ENCODE peak calls at places on chromosomes 2 and 18, in nine cellular contexts. D, J, U, L, M, Q, T, E and B are unnamed samples.
A peak's percentile ranks its signal among the peaks of the same experiment; 100 is the strongest.

GRCh38 chr18:56286775-56287174 is 351.6 kb downstream of the TXNL1 start:
- DNase-seq in M (no peak), U (peak; percentile 73), E (no peak), Q (no peak), L (no peak), T (no peak), D (no peak), J (peak; percentile 50), B (no peak)

GRCh38 chr2:181774601-181775179 is 94.4 kb upstream of the NEUROD1 start:
- DNase-seq in D (no peak), M (peak; percentile 15), E (peak; percentile 53), L (no peak), U (peak; percentile 57), T (no peak), Q (peak; percentile 15), J (no peak), B (no peak)

GRCh38 chr18:24656571-24656971 is 196.1 kb downstream of the HRH4 start:
- DNase-seq in M (no peak), Q (no peak), T (no peak), L (no peak), U (no peak), E (no peak), J (peak; percentile 2), D (no peak), B (peak; percentile 53)

GRCh38 chr2:195382186-195382585 is 274.8 kb upstream of the SLC39A10 start:
- DNase-seq in J (no peak), L (no peak), U (no peak), E (no peak), T (no peak), D (peak; percentile 26), Q (no peak), M (no peak), B (no peak)

GRCh38 chr2:227783404-227784138 is 30.1 kb upstream of the CCL20 start:
- DNase-seq in T (no peak), E (peak; percentile 80), Q (peak; percentile 87), D (no peak), J (no peak), L (no peak), U (no peak), M (peak; percentile 55), B (no peak)

GRCh38 chr2:55163895-55164509 is 68.1 kb downstream of the CLHC1 start:
- DNase-seq in E (no peak), D (no peak), L (no peak), T (no peak), J (no peak), M (no peak), U (no peak), Q (no peak), B (no peak)

GRCh38 chr2:207539470-207539869 is 9.7 kb downstream of the CREB1 start:
- DNase-seq in M (no peak), L (no peak), J (no peak), Q (no peak), U (no peak), E (no peak), T (no peak), D (no peak), B (no peak)

GRCh38 chr2:131016826-131017596 is 76.2 kb downstream of the FAM168B start:
- DNase-seq in J (peak; percentile 58), E (no peak), T (no peak), U (peak; percentile 47), L (no peak), M (no peak), Q (no peak), D (no peak), B (no peak)

GRCh38 chr2:188645982-188646381 is 328.2 kb upstream of the COL3A1 start:
- DNase-seq in J (peak; percentile 68), E (no peak), M (no peak), U (peak; percentile 69), Q (no peak), T (no peak), L (no peak), D (no peak), B (no peak)

GRCh38 chr2:17800693-17801458 is 15.4 kb upstream of the MSGN1 start:
- DNase-seq in Q (no peak), E (no peak), L (no peak), T (no peak), U (peak; percentile 25), J (no peak), M (no peak), D (no peak), B (no peak)

GRCh38 chr18:13242797-13243196 is 24.2 kb downstream of the LDLRAD4 start:
- DNase-seq in E (no peak), D (no peak), M (no peak), T (no peak), U (no peak), J (no peak), L (no peak), Q (no peak), B (no peak)

GRCh38 chr2:78992807-78993517 is 32.5 kb upstream of the REG3G start:
- DNase-seq in T (no peak), M (no peak), E (peak; percentile 36), D (no peak), U (no peak), J (no peak), L (no peak), Q (no peak), B (peak; percentile 25)

GRCh38 chr2:225400060-225400511 is 576 bp downstream of the NYAP2 start:
- DNase-seq in E (peak; percentile 12), Q (peak; percentile 6), L (no peak), M (no peak), U (peak; percentile 68), D (no peak), J (peak; percentile 38), T (peak; percentile 69), B (peak; percentile 41)

GRCh38 chr2:71643674-71644357 is 190.5 kb downstream of the DYSF start:
- DNase-seq in Q (no peak), U (no peak), E (no peak), T (no peak), M (no peak), J (no peak), D (no peak), L (no peak), B (no peak)

DNA sequence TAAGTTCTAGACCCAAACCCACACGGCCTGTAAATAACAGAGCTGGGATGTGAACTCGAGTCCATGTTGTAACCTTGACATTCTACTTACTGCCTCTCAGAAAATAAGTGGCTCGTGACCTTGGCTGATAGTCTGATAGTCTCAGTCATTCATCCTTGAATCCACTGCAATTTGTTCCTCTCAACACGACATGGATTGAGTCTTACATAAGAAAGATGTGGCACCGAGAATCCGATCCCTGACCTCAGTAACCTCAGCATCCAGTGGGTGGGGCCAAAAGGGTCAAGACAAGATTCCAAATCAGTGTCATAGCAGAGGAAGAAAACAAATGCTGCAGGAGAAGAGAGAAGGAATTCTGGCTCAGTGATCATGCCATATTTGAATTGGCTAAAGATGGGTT is 97.6 kb downstream of the MAPRE2 start:
- DNase-seq in E (no peak), M (no peak), J (no peak), L (no peak), Q (no peak), U (no peak), T (no peak), D (no peak), B (no peak)
- TF ChIP-seq CTCF in E (no peak), M (no peak), J (no peak), L (no peak), Q (no peak), U (no peak), T (no peak), D (no peak), B (no peak)

DNA sequence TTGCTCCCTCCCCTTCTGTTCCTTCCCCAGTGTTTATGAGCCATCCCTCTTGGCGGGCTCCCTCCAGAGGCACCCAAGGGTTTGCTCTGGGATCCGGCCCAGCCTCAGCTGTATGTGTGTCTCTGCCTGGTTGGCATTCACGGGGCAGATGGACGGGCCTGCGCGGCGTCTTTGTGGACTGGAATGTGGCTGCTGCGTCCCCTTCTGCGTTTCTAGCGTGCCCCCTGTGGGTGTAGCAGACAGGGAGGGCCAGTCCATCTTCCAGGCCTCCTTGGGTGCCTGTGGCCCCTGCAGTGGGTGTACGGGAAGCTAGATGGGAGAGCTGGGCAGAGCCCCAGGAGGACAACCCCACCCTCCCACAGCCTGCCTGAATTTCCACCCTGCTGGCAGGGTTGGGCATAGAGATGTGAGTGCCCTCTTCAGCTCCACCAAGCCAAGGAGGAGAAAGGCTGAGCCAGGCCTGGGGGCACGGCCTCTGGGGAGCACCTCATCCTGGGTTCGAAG is 15.7 kb downstream of the GPC1 start:
- DNase-seq in J (no peak), D (no peak), Q (no peak), U (no peak), E (no peak), L (no peak), T (no peak), M (no peak), B (no peak)
- TF ChIP-seq CTCF in J (no peak), D (no peak), Q (no peak), U (no peak), E (no peak), L (no peak), T (no peak), M (no peak), B (peak; percentile 28)

DNA sequence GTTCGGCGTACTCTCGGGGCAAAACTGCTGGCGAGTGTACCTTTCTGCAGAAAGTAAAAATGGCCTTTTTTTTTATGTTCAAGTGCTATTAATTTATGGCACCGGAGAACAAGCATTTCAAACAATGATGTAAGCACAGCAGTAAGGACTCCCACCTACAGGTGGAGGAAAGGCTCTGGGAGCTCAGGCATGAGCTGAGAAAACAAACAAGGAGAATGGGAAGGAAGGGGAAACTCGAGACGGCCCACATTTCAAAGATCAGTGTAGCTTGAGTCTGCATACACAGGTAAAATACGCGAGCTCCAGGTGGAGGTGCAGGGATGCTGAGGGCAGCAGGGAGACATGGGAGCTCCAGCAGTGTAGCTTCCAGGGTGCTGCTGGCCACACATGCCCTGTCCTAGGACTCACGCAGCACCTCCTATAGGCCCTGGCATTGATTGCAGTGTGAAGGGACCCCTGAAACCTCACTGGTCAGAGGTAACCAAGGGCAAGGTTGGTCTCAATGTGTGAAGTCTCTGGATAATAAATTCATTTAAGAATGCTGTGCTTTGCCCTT is 362.8 kb upstream of the HS6ST1 start:
- DNase-seq in J (no peak), U (no peak), E (no peak), M (no peak), L (no peak), D (no peak), T (no peak), Q (no peak), B (no peak)
- TF ChIP-seq CTCF in J (no peak), U (no peak), E (no peak), M (peak; percentile 6), L (no peak), D (no peak), T (no peak), Q (peak; percentile 6), B (no peak)

GRCh38 chr18:26190506-26190905 is 35.7 kb upstream of the TAF4B start:
- DNase-seq in L (no peak), D (peak; percentile 44), M (peak; percentile 66), Q (peak; percentile 89), T (no peak), J (no peak), E (peak; percentile 90), U (no peak), B (no peak)

GRCh38 chr18:26181343-26181826 is 44.9 kb upstream of the TAF4B start:
- DNase-seq in U (no peak), D (no peak), E (peak; percentile 92), Q (peak; percentile 80), L (no peak), J (no peak), M (no peak), T (no peak), B (no peak)

DNA sequence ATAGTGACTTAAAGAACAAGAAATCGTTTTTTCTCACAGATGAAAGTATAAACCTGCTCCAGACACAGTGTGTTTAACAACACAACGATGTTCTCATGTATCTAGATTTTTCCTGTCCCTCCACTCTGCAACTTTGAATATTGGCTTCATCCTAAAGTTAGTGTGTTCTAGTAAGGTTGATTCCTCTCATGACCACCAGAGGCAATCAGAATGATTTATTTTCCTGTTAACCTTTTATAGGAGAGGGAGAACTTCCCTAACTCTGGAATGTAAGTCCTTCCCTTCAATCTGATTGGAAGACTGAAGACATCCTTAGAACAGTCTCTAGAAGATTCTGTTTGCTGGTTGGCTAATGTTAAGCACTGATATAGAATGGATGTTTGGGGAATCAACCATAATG is 41.0 kb upstream of the TAF4B start:
- DNase-seq in D (no peak), L (no peak), U (peak; percentile 1), Q (no peak), J (no peak), M (no peak), T (no peak), E (no peak), B (no peak)
- TF ChIP-seq CTCF in D (no peak), L (no peak), U (peak; percentile 27), Q (no peak), J (peak; percentile 54), M (peak; percentile 9), T (peak; percentile 63), E (peak; percentile 42), B (peak; percentile 58)